ENCODE peak calls at places on chromosome 6, in five cellular contexts. D is activated CD8-positive, alpha-beta T cell treated with anti-CD3 and anti-CD28 coated beads for 36 hours; I is MV-4-11; S is body of pancreas; U is foreskin fibroblast. M is an unnamed sample.

GRCh38 chr6:134921276-134921979 is 28.5 kb downstream of the ALDH8A1 start:
- DNase-seq in D (no peak), I (no peak), U (no peak), S (no peak), M (no peak)

GRCh38 chr6:33008944-33009861 is at the start of gene HLA-DOA:
- DNase-seq in D (peak; percentile 83), S (no peak), I (no peak), U (no peak), M (no peak)

GRCh38 chr6:44856495-44856878 is 469.0 kb downstream of the CDC5L start:
- DNase-seq in D (no peak), I (no peak), U (peak; percentile 3), S (no peak), M (no peak)

GRCh38 chr6:157274471-157275226 is 48.7 kb downstream of the TMEM242 start:
- DNase-seq in U (peak; percentile 63), S (peak; percentile 72), I (peak; percentile 55), D (peak; percentile 88), M (peak; percentile 77)

GRCh38 chr6:4817551-4817950 is 41.3 kb downstream of the CDYL start:
- DNase-seq in S (no peak), I (no peak), D (no peak), U (peak; percentile 40), M (no peak)

GRCh38 chr6:48101277-48101676 is 9.7 kb downstream of the PTCHD4 start:
- DNase-seq in U (peak; percentile 8), I (peak; percentile 72), S (no peak), D (no peak), M (no peak)

GRCh38 chr6:32790306-32790705 is 26.5 kb downstream of the HLA-DOB start:
- DNase-seq in D (no peak), S (no peak), I (no peak), U (no peak), M (no peak)

GRCh38 chr6:71419954-71420692 is 131.5 kb downstream of the OGFRL1 start:
- DNase-seq in S (peak; percentile 59), I (no peak), U (peak; percentile 47), D (peak; percentile 4), M (no peak)

GRCh38 chr6:43223175-43223574 is 6.1 kb downstream of the DNPH1 start:
- DNase-seq in D (no peak), S (no peak), U (no peak), I (no peak), M (no peak)

GRCh38 chr6:43178150-43178549 is 3.8 kb upstream of the CUL9 start:
- DNase-seq in I (no peak), D (no peak), U (no peak), S (no peak), M (no peak)

GRCh38 chr6:97053643-97054411 is 129.3 kb downstream of the KLHL32 start:
- DNase-seq in S (no peak), I (no peak), D (no peak), U (no peak), M (no peak)